ENCODE peak calls at places on chromosomes 16 and 17, in ten cellular contexts. A is psoas muscle, X is PC-3, K is heart left ventricle, O is sigmoid colon, U is RWPE2, L is HCT116, D is IMR-90, W is ascending aorta, J is pancreas. I is an unnamed sample. For H3K4me1, the result is how much of the 10 kb centered on the place peaks cover.

GRCh38 chr16:68272501-68273209 is 8.3 kb downstream of the SLC7A6 start:
- DNase-seq in A (no peak), X (no peak), K (no peak), O (no peak), U (no peak), L (no peak), D (no peak), W (no peak), J (peak), I (no peak)

GRCh38 chr17:12256380-12256995 is 235.8 kb downstream of the MAP2K4 start:
- DNase-seq in A (no peak), X (peak), K (peak), O (peak), U (no peak), L (peak), D (peak), W (peak), J (peak), I (no peak)

GRCh38 chr17:79974786-79975497 is 60.7 kb downstream of the TBC1D16 start:
- DNase-seq in A (no peak), X (no peak), K (no peak), O (peak), U (peak), L (no peak), D (no peak), W (no peak), J (peak), I (peak)

GRCh38 chr16:74186589-74186988 is 110.0 kb upstream of the PSMD7 start:
- DNase-seq in A (no peak), X (no peak), K (no peak), O (no peak), U (no peak), L (no peak), D (peak), W (no peak), J (no peak), I (no peak)

GRCh38 chr16:79845006-79845733 is 244.6 kb upstream of the MAF start:
- DNase-seq in A (no peak), X (no peak), K (no peak), O (no peak), U (no peak), L (no peak), D (no peak), W (no peak), J (no peak), I (no peak)

GRCh38 chr17:2181206-2181983 is 122.2 kb downstream of the SMG6 start:
- DNase-seq in A (peak), X (no peak), K (peak), O (peak), U (no peak), L (no peak), D (peak), W (peak), J (no peak), I (no peak)

GRCh38 chr17:20171741-20172377 is 162.7 kb downstream of the SPECC1 start:
- DNase-seq in A (no peak), X (no peak), K (no peak), O (no peak), U (no peak), L (no peak), D (peak), W (no peak), J (no peak), I (no peak)

GRCh38 chr17:10729334-10730193 is at the start of gene TMEM220:
- DNase-seq in A (peak), X (peak), K (peak), O (peak), U (no peak), L (no peak), D (peak), W (peak), J (peak), I (peak)

GRCh38 chr17:27946521-27946920 is 53.4 kb upstream of the LYRM9 start:
- DNase-seq in A (no peak), X (no peak), K (no peak), O (no peak), U (no peak), L (no peak), D (no peak), W (no peak), J (no peak), I (no peak)

GRCh38 chr17:78923660-78924453 is 1.3 kb downstream of the TIMP2 start:
- DNase-seq in A (peak), X (peak), K (no peak), O (peak), U (peak), L (peak), D (no peak), W (no peak), J (peak), I (peak)

GRCh38 chr16:12329246-12329995 is 352.9 kb downstream of the SNX29 start:
- DNase-seq in A (no peak), X (no peak), K (no peak), O (no peak), U (no peak), L (no peak), D (no peak), W (no peak), J (no peak), I (no peak)

GRCh38 chr17:50818266-50818665 is 17.1 kb upstream of the WFIKKN2 start:
- DNase-seq in A (no peak), X (no peak), K (no peak), O (no peak), U (no peak), L (no peak), D (no peak), W (no peak), J (no peak), I (no peak)

GRCh38 chr16:69179255-69180010 is 7.5 kb upstream of the SNTB2 start:
- DNase-seq in A (peak), X (peak), K (peak), O (peak), U (no peak), L (no peak), D (peak), W (peak), J (peak), I (no peak)

GRCh38 chr17:2982854-2983636 is 80.4 kb downstream of the OR1D5 start:
- DNase-seq in A (peak), X (no peak), K (peak), O (peak), U (no peak), L (no peak), D (peak), W (peak), J (peak), I (peak)

GRCh38 chr17:4598776-4599504 is 14.6 kb downstream of the SMTNL2 start:
- DNase-seq in A (peak), X (no peak), K (peak), O (peak), U (no peak), L (no peak), D (peak), W (no peak), J (no peak), I (peak)

GRCh38 chr16:14399397-14400284 is 230.4 kb downstream of the PARN start:
- DNase-seq in A (peak), X (peak), K (peak), O (peak), U (no peak), L (peak), D (peak), W (peak), J (no peak), I (peak)

GRCh38 chr16:89847930-89848297 is 19.6 kb downstream of the SPIRE2 start:
- DNase-seq in A (no peak), X (no peak), K (peak), O (no peak), U (no peak), L (no peak), D (no peak), W (no peak), J (no peak), I (no peak)

GRCh38 chr17:4054446-4054845 is 88.4 kb downstream of the ZZEF1 start:
- DNase-seq in A (no peak), X (no peak), K (no peak), O (no peak), U (no peak), L (no peak), D (no peak), W (no peak), J (no peak), I (no peak)

GRCh38 chr16:66095676-66096075 is 270.8 kb upstream of the CDH5 start:
- DNase-seq in A (no peak), X (no peak), K (no peak), O (no peak), U (no peak), L (no peak), D (no peak), W (no peak), J (no peak), I (no peak)

GRCh38 chr16:79261461-79261860 is 339.1 kb downstream of the MAF start:
- DNase-seq in A (peak), X (no peak), K (peak), O (no peak), U (no peak), L (no peak), D (no peak), W (no peak), J (no peak), I (no peak)

GRCh38 chr17:17712268-17712924 is 31.1 kb downstream of the RAI1 start:
- DNase-seq in A (no peak), X (peak), K (no peak), O (no peak), U (no peak), L (no peak), D (peak), W (no peak), J (no peak), I (no peak)

GRCh38 chr17:17709815-17710321 is 28.6 kb downstream of the RAI1 start:
- DNase-seq in A (no peak), X (no peak), K (no peak), O (no peak), U (no peak), L (no peak), D (no peak), W (no peak), J (no peak), I (no peak)

GRCh38 chr17:17710355-17710727 is 29.1 kb downstream of the RAI1 start:
- DNase-seq in A (no peak), X (no peak), K (no peak), O (no peak), U (no peak), L (no peak), D (no peak), W (no peak), J (no peak), I (no peak)

GRCh38 chr17:17711708-17712141 is 30.5 kb downstream of the RAI1 start:
- DNase-seq in A (no peak), X (no peak), K (no peak), O (no peak), U (no peak), L (no peak), D (no peak), W (no peak), J (no peak), I (no peak)

GRCh38 chr17:17710728-17711541 is 29.7 kb downstream of the RAI1 start:
- DNase-seq in A (no peak), X (peak), K (no peak), O (peak), U (peak), L (peak), D (peak), W (peak), J (peak), I (peak)
- H3K4me1 ChIP-seq in A (under half), X (under half), K (under half), O (half or more), U (under half), L (half or more), D (half or more), W (under half), J (under half), I (under half)

DNA sequence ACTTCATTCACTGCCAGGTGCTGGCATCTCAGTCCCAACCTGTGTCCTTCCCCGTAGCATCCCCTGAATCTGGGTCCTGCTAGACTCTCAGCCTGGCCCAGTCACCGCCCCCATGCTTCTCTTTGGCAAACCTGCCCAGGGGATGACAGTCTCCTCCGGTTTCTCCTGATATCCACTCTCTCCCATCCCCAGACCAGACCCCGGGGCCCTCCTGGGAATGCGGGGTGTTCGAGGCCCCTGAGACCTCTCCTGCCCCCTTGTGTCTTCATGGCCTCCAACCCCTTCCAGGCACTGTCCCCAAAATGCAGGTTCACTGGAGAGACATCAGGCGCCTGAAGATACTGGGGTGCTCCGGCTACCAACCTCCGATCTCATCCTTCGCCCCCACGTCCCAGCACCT is 544 bp downstream of the STX1B start:
- DNase-seq in A (no peak), X (no peak), K (peak), O (no peak), U (no peak), L (no peak), D (no peak), W (no peak), J (no peak), I (no peak)
- TF ChIP-seq CTCF in A (no peak), X (no peak), K (no peak), O (no peak), U (no peak), L (no peak), D (no peak), W (no peak), J (no peak), I (no peak)

DNA sequence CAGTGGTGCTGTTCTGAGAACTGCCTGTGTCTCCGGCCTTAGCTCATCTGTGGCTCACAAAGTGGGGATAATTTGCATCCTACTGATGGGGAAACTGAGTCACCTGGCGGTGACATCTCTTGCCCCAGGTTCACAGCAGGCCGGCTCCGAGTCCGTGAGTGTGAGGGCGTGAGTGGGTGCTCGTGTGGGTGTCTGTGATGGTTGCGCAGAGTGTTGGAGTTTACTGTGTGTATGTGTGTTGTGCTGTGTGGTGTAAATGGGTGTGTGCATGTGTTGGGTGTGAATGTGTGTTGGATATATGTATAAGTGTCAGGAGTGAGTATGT is 90.6 kb upstream of the GSE1 start:
- DNase-seq in A (no peak), X (no peak), K (no peak), O (no peak), U (no peak), L (no peak), D (no peak), W (no peak), J (no peak), I (no peak)
- H3K27ac ChIP-seq in A (no peak), X (no peak), K (no peak), O (no peak), U (peak), L (no peak), D (no peak), W (no peak), J (no peak), I (no peak)

DNA sequence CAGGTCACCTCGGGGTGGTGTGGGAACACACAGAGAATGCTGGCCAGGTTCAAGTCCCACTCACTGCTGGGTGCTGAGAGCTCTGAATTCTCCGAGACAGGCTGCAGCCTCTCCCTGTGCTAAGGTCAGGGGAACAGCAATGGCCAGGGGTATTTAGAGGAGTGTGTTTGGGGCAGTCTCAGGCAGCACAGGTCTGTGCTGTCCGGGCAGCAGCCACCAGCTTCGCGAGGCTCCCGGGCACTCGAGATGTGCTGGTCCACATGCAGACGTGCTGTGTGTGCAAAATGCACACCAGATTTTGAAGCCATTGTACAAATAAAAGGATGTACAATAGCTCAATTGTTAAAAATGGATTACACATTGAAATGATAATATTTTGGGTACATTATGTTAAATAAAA is 7.1 kb downstream of the NHERF1 start:
- DNase-seq in A (no peak), X (no peak), K (no peak), O (no peak), U (no peak), L (no peak), D (no peak), W (no peak), J (no peak), I (no peak)
- H3K4me1 ChIP-seq in A (under half), X (under half), K (under half), O (under half), U (under half), L (half or more), D (under half), W (under half), J (half or more), I (half or more)

I was measured in left lung.